ENCODE peak calls at places on chromosomes 7 and 10, in four cellular contexts. E is neuronal stem cell, M is IMR-90, W is mesenchymal stem cell. A is an unnamed sample.

GRCh38 chr7:7416031-7416968 is 119.4 kb downstream of the COL28A1 start:
- DNase-seq in M (peak; percentile 45), E (no peak), W (no peak), A (no peak)

GRCh38 chr10:124470544-124471449 is 9.2 kb downstream of the LHPP start:
- DNase-seq in M (no peak), W (no peak), E (no peak), A (no peak)

GRCh38 chr10:132647424-132647823 is 109.8 kb downstream of the INPP5A start:
- DNase-seq in W (no peak), M (no peak), E (no peak), A (no peak)

GRCh38 chr10:25508112-25508815 is 333.5 kb downstream of the GPR158 start:
- DNase-seq in E (no peak), W (no peak), M (no peak), A (no peak)

GRCh38 chr7:25860206-25860881 is 291.7 kb upstream of the NFE2L3 start:
- DNase-seq in E (no peak), M (peak; percentile 24), W (peak; percentile 92), A (peak; percentile 72)

GRCh38 chr10:34489973-34490372 is 325.1 kb downstream of the PARD3 start:
- DNase-seq in M (peak; percentile 64), E (no peak), W (peak; percentile 71), A (no peak)

GRCh38 chr10:20257422-20257821 is 441.2 kb downstream of the PLXDC2 start:
- DNase-seq in M (no peak), W (no peak), E (no peak), A (no peak)

GRCh38 chr7:29202651-29203069 is 8.1 kb downstream of the CHN2 start:
- DNase-seq in M (no peak), E (no peak), W (no peak), A (no peak)

GRCh38 chr10:132965411-132966057 is 23.2 kb upstream of the CFAP46 start:
- DNase-seq in E (no peak), M (no peak), W (no peak), A (no peak)

GRCh38 chr10:103241262-103242011 is 4.2 kb upstream of the RPEL1 start:
- DNase-seq in W (peak; percentile 64), E (no peak), M (peak; percentile 50), A (peak; percentile 55)

GRCh38 chr7:117296066-117296465 is 26.8 kb downstream of the WNT2 start:
- DNase-seq in W (no peak), E (no peak), M (no peak), A (no peak)

GRCh38 chr7:46357851-46358250 is 436.8 kb upstream of the IGFBP3 start:
- DNase-seq in M (no peak), W (no peak), E (no peak), A (no peak)

GRCh38 chr7:77538908-77539212 is 1.8 kb downstream of the PTPN12 start:
- DNase-seq in M (no peak), W (no peak), E (no peak), A (no peak)

GRCh38 chr7:74023037-74023436 is 4.9 kb upstream of the ELN start:
- DNase-seq in E (no peak), W (peak; percentile 78), M (peak; percentile 63), A (peak; percentile 50)

GRCh38 chr7:93119191-93119905 is 1.6 kb upstream of the SAMD9 start:
- DNase-seq in E (no peak), W (no peak), M (peak; percentile 4), A (no peak)

GRCh38 chr10:130230036-130230435 is 93.8 kb downstream of the GLRX3 start:
- DNase-seq in W (no peak), E (no peak), M (no peak), A (peak; percentile 7)

GRCh38 chr10:61987951-61988379 is 86.5 kb downstream of the ARID5B start:
- DNase-seq in W (peak; percentile 28), E (no peak), M (peak; percentile 29), A (no peak)

GRCh38 chr7:17516768-17517167 is 218.3 kb downstream of the AHR start:
- DNase-seq in M (peak; percentile 75), W (no peak), E (no peak), A (no peak)

GRCh38 chr7:24504040-24504439 is 69.2 kb upstream of the PALS2 start:
- DNase-seq in E (no peak), M (no peak), W (no peak), A (no peak)

GRCh38 chr10:11161910-11162309 is 144.2 kb downstream of the CELF2 start:
- DNase-seq in M (no peak), W (no peak), E (no peak), A (no peak)

GRCh38 chr10:122475130-122475529 is 13.8 kb downstream of the HTRA1 start:
- DNase-seq in W (no peak), E (no peak), M (no peak), A (no peak)

GRCh38 chr10:113180401-113181154 is 230.5 kb downstream of the TCF7L2 start:
- DNase-seq in M (no peak), W (no peak), E (no peak), A (no peak)

GRCh38 chr10:4810093-4810492 is 15.9 kb upstream of the AKR1E2 start:
- DNase-seq in E (no peak), M (peak; percentile 73), W (no peak), A (no peak)

GRCh38 chr10:119659951-119660350 is 8.8 kb downstream of the BAG3 start:
- DNase-seq in W (no peak), E (no peak), M (no peak), A (no peak)

DNA sequence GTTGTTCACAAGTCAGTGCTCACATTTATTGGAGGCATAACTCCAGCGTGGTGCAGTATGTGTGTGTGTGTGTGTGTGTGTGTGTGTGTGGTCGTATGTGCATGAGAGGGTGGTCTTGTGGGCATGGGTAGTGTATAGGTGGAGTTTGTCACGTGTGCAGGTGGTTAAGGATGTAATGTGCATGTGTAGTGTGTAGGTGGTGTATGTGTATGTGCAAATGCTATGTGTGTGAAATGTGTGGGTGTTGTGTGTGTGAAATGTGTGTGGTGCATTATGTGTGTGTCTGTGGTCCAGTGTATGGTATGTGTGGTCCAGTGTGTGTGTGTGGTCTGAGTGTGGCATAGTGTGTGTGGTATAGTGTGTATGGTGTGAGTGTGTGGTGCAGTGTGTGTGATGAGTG is 30.3 kb upstream of the PODXL start:
- DNase-seq in W (no peak), M (no peak), E (no peak), A (no peak)
- H2BK15ac ChIP-seq in W (no peak overlapping the region), M (no peak overlapping the region), E (peak overlapping the region; percentile 80), A (no peak overlapping the region)

GRCh38 chr7:156642306-156643045 is 1.9 kb downstream of the RNF32 start:
- DNase-seq in M (no peak), W (no peak), E (no peak), A (no peak)

GRCh38 chr7:156639426-156640256 is 933 bp upstream of the RNF32 start:
- DNase-seq in M (no peak), W (no peak), E (no peak), A (peak; percentile 45)

GRCh38 chr7:156640949-156641485 is 443 bp downstream of the RNF32 start:
- DNase-seq in W (no peak), E (no peak), M (peak; percentile 57), A (no peak)

GRCh38 chr7:156638443-156639077 is 2.0 kb upstream of the RNF32 start:
- DNase-seq in E (no peak), M (no peak), W (no peak), A (no peak)

DNA sequence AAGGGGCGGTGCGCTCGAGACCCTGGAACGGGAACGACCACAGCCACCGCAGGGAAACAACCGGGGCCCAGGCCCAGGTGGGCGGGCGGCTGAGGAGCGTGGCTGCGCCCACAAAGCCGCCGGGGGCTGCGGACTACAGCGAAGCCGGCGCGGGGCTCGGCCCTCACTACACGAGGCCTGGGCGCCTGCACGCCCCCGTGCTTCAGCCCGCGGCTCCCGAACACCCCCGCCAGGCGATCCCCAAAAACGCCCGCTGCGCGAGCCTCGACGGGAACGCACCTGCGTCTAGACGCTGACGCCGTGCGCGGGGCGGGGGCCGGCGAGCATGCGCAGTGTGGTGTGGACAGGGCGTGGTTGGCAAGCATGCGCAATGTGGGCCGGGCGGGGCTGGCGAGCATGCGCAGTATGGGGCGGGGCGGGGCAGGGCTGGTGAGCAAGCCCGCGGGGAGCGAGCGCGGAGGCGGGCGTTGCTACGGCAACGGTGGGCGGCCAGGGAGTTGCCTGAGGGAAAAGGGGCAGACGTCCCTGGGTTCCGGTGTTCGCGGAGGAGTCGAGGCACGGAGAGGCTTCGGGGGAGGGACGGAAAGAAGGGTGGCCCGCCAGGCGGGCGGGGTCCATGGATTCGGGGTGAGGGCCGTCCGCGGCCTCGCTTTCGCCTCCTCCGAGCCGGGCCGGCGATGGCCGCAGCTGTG is at the start of gene RNF32:
- DNase-seq in W (peak; percentile 86), E (peak; percentile 93), M (peak; percentile 86), A (peak; percentile 97)
- H4K91ac ChIP-seq in W (peak within 1 kb of the TSS; percentile 93), E (peak within 1 kb of the TSS; percentile 48), M (peak within 1 kb of the TSS; percentile 66), A (no peak within 1 kb of the TSS)

DNA sequence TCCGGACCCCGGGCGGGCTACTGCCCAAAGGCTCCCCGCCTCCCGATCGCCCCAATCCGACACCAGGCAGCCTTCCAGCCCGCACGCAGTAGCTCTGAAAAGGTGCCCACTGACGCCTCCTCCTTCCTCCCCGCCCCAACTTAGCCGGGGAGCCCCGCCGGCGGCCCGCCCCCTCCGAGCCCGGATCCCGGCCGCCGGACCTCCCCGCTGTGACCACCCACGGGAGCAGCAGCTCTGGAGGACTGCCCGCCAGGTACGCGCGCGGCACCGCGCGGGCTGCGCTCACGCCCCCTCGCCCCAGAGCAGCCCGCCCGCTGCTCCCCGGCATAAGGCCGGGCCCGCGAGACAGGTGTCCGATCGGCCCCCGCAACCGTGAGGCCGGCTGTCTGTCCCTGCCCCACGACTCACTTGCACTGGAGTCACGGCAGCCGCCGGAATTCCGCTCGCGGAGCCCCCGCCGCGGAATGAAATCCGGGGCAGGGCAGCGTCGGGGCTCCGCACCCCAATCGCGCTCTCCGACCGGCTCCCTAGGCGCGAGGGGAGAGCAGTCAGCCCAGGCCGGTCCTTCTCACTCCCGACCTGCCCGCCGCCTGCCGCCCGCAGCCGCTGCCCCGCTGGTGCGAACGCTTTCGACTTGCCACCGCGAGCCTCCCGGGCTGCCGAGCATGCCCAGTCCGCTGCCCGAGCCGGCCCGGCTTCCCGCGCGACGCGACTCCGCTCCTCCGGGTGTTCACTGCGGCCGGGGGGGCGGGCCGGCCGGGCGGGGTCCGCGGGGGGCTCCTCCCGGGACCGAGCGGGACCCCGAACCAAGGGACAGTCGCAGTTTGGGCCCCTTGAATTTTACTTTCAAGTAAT is at the start of gene SGMS1:
- DNase-seq in W (peak; percentile 87), E (peak; percentile 85), M (peak; percentile 83), A (peak; percentile 77)
- H2BK15ac ChIP-seq in W (peak within 1 kb of the TSS; percentile 92), E (peak within 1 kb of the TSS; percentile 81), M (peak within 1 kb of the TSS; percentile 40), A (no peak within 1 kb of the TSS)

GRCh38 chr7:2823124-2823523 is 21.0 kb downstream of the GNA12 start:
- DNase-seq in M (no peak), E (no peak), W (no peak), A (no peak)

GRCh38 chr7:2820508-2820934 is 23.6 kb downstream of the GNA12 start:
- DNase-seq in W (peak; percentile 99), E (no peak), M (peak; percentile 97), A (no peak)

GRCh38 chr7:2821161-2821841 is 22.8 kb downstream of the GNA12 start:
- DNase-seq in E (no peak), M (peak; percentile 83), W (peak; percentile 86), A (peak; percentile 77)

GRCh38 chr7:2819954-2820397 is 24.1 kb downstream of the GNA12 start:
- DNase-seq in E (no peak), M (no peak), W (no peak), A (no peak)

GRCh38 chr7:2821842-2822507 is 22.1 kb downstream of the GNA12 start:
- DNase-seq in W (peak; percentile 88), M (peak; percentile 91), E (no peak), A (no peak)
- H4K91ac ChIP-seq in W (peak overlapping the region; percentile 77), M (peak overlapping the region; percentile 97), E (no peak overlapping the region), A (peak overlapping the region; percentile 74)

GRCh38 chr10:21317902-21318301 is 207.6 kb downstream of the SKIDA1 start:
- DNase-seq in M (peak; percentile 97), E (no peak), W (peak; percentile 61), A (no peak)
- H2BK15ac ChIP-seq in M (peak overlapping the region; percentile 2), E (no peak overlapping the region), W (peak overlapping the region; percentile 23), A (no peak overlapping the region)